ENCODE peak calls at places on chromosomes 4 and X, in eight cellular contexts. M is Right ventricle myocardium inferior; A is right cardiac atrium; B is A549; L is CD8-positive, alpha-beta T cell; I is stimulated activated naive B cell treated with anti-CD40 and anti-IgM and Interleukin-4, amounts not matched to agents 10 μg/mL and 1 μg/mL and 100 μg/mL, for 72 hours; P is lower lobe of right lung; F is left cardiac atrium. D is an unnamed sample.
A peak's percentile ranks its signal among the peaks of the same experiment; 100 is the strongest.

GRCh38 chr4:8874003-8874895 is 2.6 kb upstream of the HMX1 start:
- ATAC-seq in A (no peak), M (no peak), L (no peak), F (no peak), I (no peak), B (no peak), P (no peak), D (no peak)

GRCh38 chrX:136447968-136448367 is 39.8 kb upstream of the BRS3 start:
- ATAC-seq in P (no peak), M (no peak), B (no peak), A (no peak), L (no peak), F (no peak), I (no peak), D (no peak)

GRCh38 chr4:2754848-2755820 is 1.0 kb downstream of the TNIP2 start:
- ATAC-seq in M (no peak), B (no peak), I (no peak), A (peak; percentile 5), F (no peak), L (no peak), P (no peak), D (no peak)

GRCh38 chrX:36383491-36383890 is 464.0 kb downstream of the CFAP47 start:
- ATAC-seq in F (no peak), M (no peak), I (no peak), B (no peak), L (no peak), P (no peak), A (no peak), D (no peak)

GRCh38 chr4:5711479-5712184 is 631 bp downstream of the EVC start:
- ATAC-seq in A (peak; percentile 2), I (no peak), B (peak; percentile 52), P (no peak), M (no peak), F (no peak), L (no peak), D (peak; percentile 37)

GRCh38 chrX:47420264-47420663 is 49.9 kb downstream of the ZNF157 start:
- ATAC-seq in P (no peak), M (no peak), F (no peak), B (no peak), L (no peak), I (no peak), A (no peak), D (no peak)

GRCh38 chrX:84729809-84730208 is 227.6 kb upstream of the HDX start:
- ATAC-seq in P (peak; percentile 84), L (no peak), I (peak; percentile 77), A (peak; percentile 76), F (peak; percentile 78), B (peak; percentile 96), M (peak; percentile 79), D (peak; percentile 100)

GRCh38 chr4:185304944-185305690 is 90.6 kb downstream of the LRP2BP start:
- ATAC-seq in F (peak; percentile 61), P (peak; percentile 62), A (peak; percentile 52), I (peak; percentile 84), B (peak; percentile 62), L (peak; percentile 94), M (peak; percentile 35), D (peak; percentile 77)

GRCh38 chr4:67581208-67581857 is 22.8 kb downstream of the STAP1 start:
- ATAC-seq in P (no peak), L (peak; percentile 91), F (no peak), B (no peak), I (peak; percentile 88), M (no peak), A (no peak), D (no peak)

GRCh38 chrX:4547218-4547836 is 833.9 kb upstream of the PRKX start:
- ATAC-seq in F (no peak), P (peak; percentile 47), L (no peak), A (no peak), I (no peak), B (peak; percentile 39), M (no peak), D (no peak)

GRCh38 chrX:130878350-130879341 is 24.4 kb downstream of the ENOX2 start:
- ATAC-seq in L (no peak), A (no peak), P (peak; percentile 54), F (no peak), B (no peak), I (no peak), M (peak; percentile 44), D (peak; percentile 91)

GRCh38 chrX:16512401-16512776 is 137.6 kb upstream of the S100G start:
- ATAC-seq in I (no peak), A (no peak), L (no peak), F (no peak), B (no peak), M (no peak), P (no peak), D (no peak)

GRCh38 chr4:7077371-7077770 is 9.5 kb upstream of the GRPEL1 start:
- ATAC-seq in P (no peak), F (no peak), I (no peak), A (no peak), L (no peak), B (no peak), M (no peak), D (no peak)

D was measured in SK-N-SH treated with all-trans-retinoic acid at 6 μM for 48 hours.